ENCODE peak calls at places on chromosomes 2 and 18, in six cellular contexts. One of them, this sample, is unnamed.

GRCh38 chr2:111121873-111122630 is 1.3 kb downstream of the BCL2L11 start:
- DNase-seq in AG08396: peak
- DNase-seq in SHP77 treated with DMSO at 0.1 percent for 48 hours: peak
- DNase-seq in foreskin fibroblast: peak
- DNase-seq in ACHN: peak
- DNase-seq in neural crest cell: peak
- DNase-seq in this sample: peak

GRCh38 chr18:36653870-36654269 is 174.9 kb downstream of the TPGS2 start:
- DNase-seq in neural crest cell: no peak
- DNase-seq in AG08396: no peak
- DNase-seq in ACHN: no peak
- DNase-seq in SHP77 treated with DMSO at 0.1 percent for 48 hours: no peak
- DNase-seq in foreskin fibroblast: no peak
- DNase-seq in this sample: no peak

GRCh38 chr2:8671802-8672201 is 10.1 kb upstream of the ID2 start:
- DNase-seq in AG08396: no peak
- DNase-seq in neural crest cell: no peak
- DNase-seq in foreskin fibroblast: no peak
- DNase-seq in SHP77 treated with DMSO at 0.1 percent for 48 hours: no peak
- DNase-seq in ACHN: no peak
- DNase-seq in this sample: no peak

GRCh38 chr2:197997083-197997541 is 192.7 kb downstream of the PLCL1 start:
- DNase-seq in foreskin fibroblast: no peak
- DNase-seq in SHP77 treated with DMSO at 0.1 percent for 48 hours: no peak
- DNase-seq in neural crest cell: no peak
- DNase-seq in AG08396: no peak
- DNase-seq in ACHN: no peak
- DNase-seq in this sample: no peak

GRCh38 chr2:68318686-68319396 is 908 bp downstream of the CNRIP1 start:
- DNase-seq in SHP77 treated with DMSO at 0.1 percent for 48 hours: no peak
- DNase-seq in AG08396: peak
- DNase-seq in ACHN: no peak
- DNase-seq in foreskin fibroblast: peak
- DNase-seq in neural crest cell: no peak
- DNase-seq in this sample: no peak

GRCh38 chr18:79522451-79523220 is 126.9 kb downstream of the NFATC1 start:
- DNase-seq in SHP77 treated with DMSO at 0.1 percent for 48 hours: no peak
- DNase-seq in foreskin fibroblast: no peak
- DNase-seq in AG08396: no peak
- DNase-seq in ACHN: no peak
- DNase-seq in neural crest cell: no peak
- DNase-seq in this sample: no peak

GRCh38 chr2:138424436-138425140 is 77.0 kb upstream of the SPOPL start:
- DNase-seq in foreskin fibroblast: no peak
- DNase-seq in SHP77 treated with DMSO at 0.1 percent for 48 hours: no peak
- DNase-seq in AG08396: no peak
- DNase-seq in ACHN: no peak
- DNase-seq in neural crest cell: no peak
- DNase-seq in this sample: no peak

GRCh38 chr2:178234648-178235047 is 40.3 kb downstream of the OSBPL6 start:
- DNase-seq in foreskin fibroblast: peak
- DNase-seq in neural crest cell: no peak
- DNase-seq in SHP77 treated with DMSO at 0.1 percent for 48 hours: no peak
- DNase-seq in AG08396: no peak
- DNase-seq in ACHN: no peak
- DNase-seq in this sample: no peak

This sample was measured in RKO.